ENCODE peak calls at places on chromosomes 3 and 15, in four cellular contexts. D, V, G and J are unnamed samples.
A peak's percentile ranks its signal among the peaks of the same experiment; 100 is the strongest.

GRCh38 chr3:195553268-195553667 is 10.1 kb upstream of the PPP1R2 start:
- DNase-seq in G (no peak), V (no peak), D (no peak), J (no peak)

GRCh38 chr3:187352581-187353575 is 15.3 kb upstream of the RTP4 start:
- DNase-seq in G (no peak), V (no peak), D (no peak), J (peak; percentile 34)

GRCh38 chr3:153614131-153614530 is 452.1 kb downstream of the RAP2B start:
- DNase-seq in D (no peak), V (no peak), G (no peak), J (no peak)

GRCh38 chr3:11770477-11771381 is 76.0 kb downstream of the TAMM41 start:
- DNase-seq in D (peak; percentile 88), V (peak; percentile 73), G (peak; percentile 76), J (peak; percentile 91)

GRCh38 chr3:12294885-12295580 is 6.2 kb downstream of the PPARG start:
- DNase-seq in V (no peak), D (no peak), G (no peak), J (no peak)

GRCh38 chr15:25706176-25706970 is 156.8 kb downstream of the ATP10A start:
- DNase-seq in D (peak; percentile 54), V (no peak), G (no peak), J (no peak)

GRCh38 chr3:119608591-119608990 is 10.9 kb downstream of the PLA1A start:
- DNase-seq in V (no peak), G (no peak), D (no peak), J (no peak)

GRCh38 chr3:73784647-73785420 is 160.1 kb upstream of the PDZRN3 start:
- DNase-seq in D (no peak), G (no peak), V (no peak), J (no peak)

GRCh38 chr3:46506526-46506925 is 8.8 kb downstream of the RTP3 start:
- DNase-seq in V (no peak), G (no peak), D (no peak), J (no peak)

GRCh38 chr3:48194446-48195071 is 6.3 kb upstream of the CDC25A start:
- DNase-seq in D (peak; percentile 73), G (peak; percentile 51), V (peak; percentile 82), J (peak; percentile 74)

GRCh38 chr3:144549161-144549560 is 577.5 kb downstream of the DIPK2A start:
- DNase-seq in D (no peak), G (no peak), V (no peak), J (no peak)

GRCh38 chr3:143139786-143140185 is 20.2 kb downstream of the CHST2 start:
- DNase-seq in G (no peak), D (no peak), V (no peak), J (no peak)

GRCh38 chr3:127961963-127962362 is 46.9 kb downstream of the KBTBD12 start:
- DNase-seq in D (no peak), G (no peak), V (no peak), J (peak; percentile 37)

GRCh38 chr15:66504563-66505429 is at the start of the genes RPL4 and ZWILCH:
- DNase-seq in G (peak; percentile 81), D (peak; percentile 89), V (peak; percentile 78), J (peak; percentile 82)

GRCh38 chr15:97301166-97301565 is 659.3 kb upstream of the ARRDC4 start:
- DNase-seq in D (no peak), V (no peak), G (no peak), J (no peak)
- TF ChIP-seq CTCF in D (no peak), V (no peak), G (no peak), J (no peak)

GRCh38 chr3:87148020-87148419 is 79.1 kb upstream of the CHMP2B start:
- DNase-seq in G (no peak), V (no peak), D (no peak), J (no peak)

GRCh38 chr3:87147562-87147961 is 79.5 kb upstream of the CHMP2B start:
- DNase-seq in D (no peak), G (no peak), V (no peak), J (no peak)

GRCh38 chr3:87145553-87145952 is 81.6 kb upstream of the CHMP2B start:
- DNase-seq in V (no peak), G (no peak), D (no peak), J (no peak)
- TF ChIP-seq CTCF in V (no peak), G (peak; percentile 9), D (no peak), J (no peak)

GRCh38 chr3:50816896-50817295 is 142.2 kb downstream of the DOCK3 start:
- DNase-seq in D (no peak), V (no peak), G (no peak), J (no peak)
- TF ChIP-seq CTCF in D (no peak), V (no peak), G (no peak), J (no peak)

GRCh38 chr15:82585072-82585471 is 44.8 kb upstream of the RPS17 start:
- DNase-seq in D (no peak), V (no peak), G (no peak), J (no peak)
- TF ChIP-seq CTCF in D (no peak), V (no peak), G (no peak), J (no peak)

GRCh38 chr3:15860014-15860934 is 62.5 kb upstream of the ANKRD28 start:
- DNase-seq in D (peak; percentile 66), G (peak; percentile 21), V (peak; percentile 45), J (peak; percentile 29)

GRCh38 chr3:15858547-15859506 is 61.0 kb upstream of the ANKRD28 start:
- DNase-seq in V (peak; percentile 38), G (peak; percentile 85), D (peak; percentile 87), J (peak; percentile 85)

GRCh38 chr3:15861163-15861562 is 63.4 kb upstream of the ANKRD28 start:
- DNase-seq in D (no peak), G (no peak), V (no peak), J (no peak)

GRCh38 chr3:15859507-15860013 is 61.8 kb upstream of the ANKRD28 start:
- DNase-seq in V (peak; percentile 72), G (peak; percentile 90), D (peak; percentile 92), J (peak; percentile 86)
- TF ChIP-seq CTCF in V (no peak), G (no peak), D (no peak), J (no peak)

GRCh38 chr3:172911142-172911541 is 160.6 kb downstream of the ECT2 start:
- DNase-seq in G (no peak), V (no peak), D (no peak), J (no peak)
- TF ChIP-seq CTCF in G (no peak), V (no peak), D (no peak), J (no peak)

DNA sequence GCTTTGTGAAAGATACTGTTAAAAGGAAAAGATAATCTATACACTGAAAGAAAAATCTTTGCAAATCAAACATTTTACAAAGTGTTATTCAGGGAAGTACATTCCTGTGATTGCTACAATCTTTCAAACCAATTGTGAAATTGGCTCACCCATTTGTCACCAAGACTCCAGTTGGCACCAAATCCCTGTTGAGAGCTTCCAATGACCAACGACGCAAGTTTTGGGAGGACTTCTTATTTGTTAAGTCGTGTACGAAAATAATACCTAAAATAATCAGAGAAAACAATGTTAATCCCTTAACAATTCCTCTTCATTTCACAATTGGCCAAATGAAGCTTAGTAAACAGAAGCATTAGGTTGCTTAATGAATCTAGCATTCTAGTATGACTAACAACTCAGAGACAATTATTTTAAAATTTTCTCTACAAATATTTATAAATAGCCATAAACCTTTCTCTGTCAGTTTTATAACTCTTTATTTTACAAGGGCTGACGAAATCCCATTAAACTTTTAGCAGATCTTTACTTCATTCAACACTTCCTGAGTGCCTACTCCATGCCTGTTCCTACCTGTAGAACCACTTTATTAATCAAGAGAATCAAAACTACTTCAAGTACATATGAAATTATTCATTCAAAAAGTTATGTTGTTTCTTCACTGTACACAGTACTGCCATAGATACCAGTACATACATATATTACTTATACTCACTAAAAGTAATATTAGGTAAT is 24.0 kb upstream of the HGD start:
- DNase-seq in D (no peak), V (no peak), G (no peak), J (no peak)
- TF ChIP-seq CTCF in D (no peak), V (no peak), G (no peak), J (no peak)